ENCODE peak calls at places on chromosomes 3 and 15, in six cellular contexts. G is H9; Q is uterus; H is heart left ventricle; S is IMR-90; O is CD8-positive, alpha-beta T cell. J is an unnamed sample.

GRCh38 chr3:139909836-139910235 is 25.1 kb upstream of the CLSTN2 start:
- DNase-seq in G (no peak), Q (no peak), H (no peak), S (no peak), O (no peak), J (no peak)

GRCh38 chr3:50194128-50194902 is 2.9 kb downstream of the GNAT1 start:
- DNase-seq in G (peak), Q (peak), H (peak), S (peak), O (peak), J (peak)

GRCh38 chr15:73338058-73338457 is 30.7 kb downstream of the HCN4 start:
- DNase-seq in G (no peak), Q (no peak), H (no peak), S (no peak), O (no peak), J (no peak)

GRCh38 chr3:168870892-168871291 is 775.2 kb upstream of the GOLIM4 start:
- DNase-seq in G (no peak), Q (no peak), H (no peak), S (no peak), O (no peak), J (no peak)

GRCh38 chr3:173502983-173503568 is 105.5 kb downstream of the NLGN1 start:
- DNase-seq in G (no peak), Q (no peak), H (peak), S (peak), O (no peak), J (no peak)

GRCh38 chr3:65285956-65286355 is 598.2 kb upstream of the ADAMTS9 start:
- DNase-seq in G (no peak), Q (no peak), H (no peak), S (no peak), O (no peak), J (no peak)

GRCh38 chr3:128548011-128548410 is 55.0 kb upstream of the GATA2 start:
- DNase-seq in G (no peak), Q (no peak), H (no peak), S (no peak), O (no peak), J (no peak)

GRCh38 chr3:158381274-158381868 is 189.6 kb upstream of the MLF1 start:
- DNase-seq in G (no peak), Q (no peak), H (no peak), S (peak), O (no peak), J (no peak)

GRCh38 chr15:83105450-83105849 is 2.0 kb upstream of the TM6SF1 start:
- DNase-seq in G (no peak), Q (no peak), H (no peak), S (no peak), O (no peak), J (no peak)

GRCh38 chr15:32861741-32862140 is 143.9 kb downstream of the GREM1 start:
- DNase-seq in G (peak), Q (peak), H (no peak), S (peak), O (no peak), J (no peak)

GRCh38 chr3:170835346-170835745 is 34.6 kb downstream of the RPL22L1 start:
- DNase-seq in G (no peak), Q (no peak), H (no peak), S (no peak), O (no peak), J (no peak)

GRCh38 chr3:153835540-153835939 is 285.6 kb upstream of the ARHGEF26 start:
- DNase-seq in G (peak), Q (no peak), H (no peak), S (no peak), O (no peak), J (no peak)

GRCh38 chr3:46124216-46125143 is 83.6 kb downstream of the CCR1 start:
- DNase-seq in G (no peak), Q (peak), H (no peak), S (peak), O (no peak), J (no peak)

GRCh38 chr3:72836923-72837322 is 11.3 kb downstream of the SHQ1 start:
- DNase-seq in G (no peak), Q (peak), H (peak), S (no peak), O (no peak), J (no peak)

GRCh38 chr3:31503456-31503855 is 29.3 kb upstream of the STT3B start:
- DNase-seq in G (no peak), Q (no peak), H (no peak), S (no peak), O (no peak), J (no peak)

GRCh38 chr15:52004806-52005205 is 14.2 kb upstream of the MAPK6 start:
- DNase-seq in G (no peak), Q (no peak), H (no peak), S (no peak), O (no peak), J (no peak)

GRCh38 chr3:178665747-178666146 is 129.5 kb downstream of the KCNMB2 start:
- DNase-seq in G (no peak), Q (no peak), H (peak), S (no peak), O (no peak), J (no peak)

GRCh38 chr15:55221090-55222011 is 24.6 kb upstream of the RSL24D1 start:
- DNase-seq in G (no peak), Q (no peak), H (no peak), S (peak), O (no peak), J (no peak)

GRCh38 chr3:168220609-168221008 is 124.9 kb upstream of the GOLIM4 start:
- DNase-seq in G (no peak), Q (no peak), H (no peak), S (no peak), O (no peak), J (no peak)

GRCh38 chr3:106255870-106256248 is 387.0 kb upstream of the CBLB start:
- DNase-seq in G (no peak), Q (no peak), H (no peak), S (no peak), O (no peak), J (no peak)

GRCh38 chr15:94417464-94418293 is 186.3 kb downstream of the MCTP2 start:
- DNase-seq in G (no peak), Q (no peak), H (no peak), S (no peak), O (no peak), J (no peak)

GRCh38 chr3:12966847-12967750 is 106.1 kb downstream of the IQSEC1 start:
- DNase-seq in G (peak), Q (no peak), H (no peak), S (peak), O (no peak), J (peak)

GRCh38 chr15:86892774-86893449 is 813.2 kb downstream of the AGBL1 start:
- DNase-seq in G (no peak), Q (no peak), H (no peak), S (no peak), O (no peak), J (no peak)

GRCh38 chr3:43768594-43768993 is 77.9 kb downstream of the ABHD5 start:
- DNase-seq in G (no peak), Q (no peak), H (peak), S (peak), O (no peak), J (no peak)

GRCh38 chr15:101070502-101071273 is 151.5 kb downstream of the LRRK1 start:
- DNase-seq in G (no peak), Q (no peak), H (no peak), S (peak), O (no peak), J (no peak)

GRCh38 chr15:26438316-26438715 is 334.6 kb downstream of the GABRB3 start:
- DNase-seq in G (no peak), Q (no peak), H (no peak), S (no peak), O (no peak), J (no peak)

GRCh38 chr15:42602501-42602900 is 27.1 kb downstream of the STARD9 start:
- DNase-seq in G (no peak), Q (no peak), H (no peak), S (no peak), O (no peak), J (no peak)

GRCh38 chr3:60076307-60076706 is 1026.5 kb upstream of the CFAP20DC start:
- DNase-seq in G (no peak), Q (no peak), H (no peak), S (no peak), O (no peak), J (no peak)

GRCh38 chr15:101101676-101102075 is 150.2 kb downstream of the CHSY1 start:
- DNase-seq in G (no peak), Q (no peak), H (no peak), S (no peak), O (no peak), J (no peak)

GRCh38 chr3:22537560-22537959 is 665.6 kb upstream of the UBE2E2 start:
- DNase-seq in G (no peak), Q (no peak), H (no peak), S (no peak), O (no peak), J (no peak)

GRCh38 chr3:23888617-23889228 is 28.1 kb downstream of the NKIRAS1 start:
- DNase-seq in G (no peak), Q (no peak), H (no peak), S (peak), O (no peak), J (no peak)
- TF ChIP-seq CTCF in G (peak), Q (peak), H (peak), S (peak), O (peak), J (peak)

GRCh38 chr3:193794002-193794835 is 201.2 kb downstream of the OPA1 start:
- DNase-seq in G (no peak), Q (no peak), H (no peak), S (no peak), O (no peak), J (no peak)
- TF ChIP-seq CTCF in G (no peak), Q (no peak), H (no peak), S (no peak), O (no peak), J (no peak)

GRCh38 chr3:45081506-45081905 is 55.4 kb downstream of the CLEC3B start:
- DNase-seq in G (no peak), Q (no peak), H (no peak), S (no peak), O (no peak), J (no peak)

GRCh38 chr3:45080824-45081223 is 54.7 kb downstream of the CLEC3B start:
- DNase-seq in G (no peak), Q (no peak), H (no peak), S (no peak), O (no peak), J (no peak)

GRCh38 chr3:45079715-45080114 is 53.6 kb downstream of the CLEC3B start:
- DNase-seq in G (no peak), Q (no peak), H (no peak), S (no peak), O (no peak), J (no peak)

GRCh38 chr3:45075821-45076625 is 49.9 kb downstream of the CLEC3B start:
- DNase-seq in G (no peak), Q (no peak), H (no peak), S (no peak), O (no peak), J (no peak)

DNA sequence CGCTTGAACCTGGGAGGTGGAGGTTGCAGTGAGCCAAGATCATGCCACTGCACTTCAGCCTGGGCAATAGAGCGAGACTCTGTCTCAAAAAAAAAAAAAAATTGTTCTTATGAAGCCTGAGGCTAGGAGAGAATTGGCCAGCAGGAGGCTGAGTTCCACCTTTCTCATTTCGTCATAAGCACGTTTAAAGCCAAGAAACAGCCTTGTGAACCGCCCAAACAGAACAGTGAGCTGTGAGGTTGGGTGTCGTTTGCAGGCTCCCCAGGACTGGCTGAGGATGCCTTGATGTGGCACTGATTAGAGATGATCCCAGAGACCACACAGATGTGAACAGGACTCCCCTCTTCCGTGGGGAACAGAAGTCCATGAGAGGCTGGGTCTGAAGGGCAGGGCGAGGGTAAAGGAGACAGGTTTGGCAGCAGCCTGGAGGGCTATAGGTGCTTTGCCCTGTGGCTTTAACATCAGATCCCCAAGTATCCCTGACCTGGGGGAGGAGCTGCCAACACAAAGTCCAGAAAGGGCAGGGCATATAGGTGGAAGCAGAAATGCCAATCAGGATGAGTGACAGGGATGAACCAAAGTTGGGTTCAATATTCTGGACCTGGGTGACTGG is 52.9 kb downstream of the CLEC3B start:
- DNase-seq in G (no peak), Q (no peak), H (no peak), S (peak), O (no peak), J (no peak)
- TF ChIP-seq CTCF in G (peak), Q (peak), H (no peak), S (peak), O (no peak), J (peak)

GRCh38 chr3:53320697-53321096 is 26.6 kb downstream of the DCP1A start:
- DNase-seq in G (no peak), Q (no peak), H (peak), S (peak), O (no peak), J (no peak)
- TF ChIP-seq CTCF in G (no peak), Q (no peak), H (peak), S (no peak), O (no peak), J (no peak)

DNA sequence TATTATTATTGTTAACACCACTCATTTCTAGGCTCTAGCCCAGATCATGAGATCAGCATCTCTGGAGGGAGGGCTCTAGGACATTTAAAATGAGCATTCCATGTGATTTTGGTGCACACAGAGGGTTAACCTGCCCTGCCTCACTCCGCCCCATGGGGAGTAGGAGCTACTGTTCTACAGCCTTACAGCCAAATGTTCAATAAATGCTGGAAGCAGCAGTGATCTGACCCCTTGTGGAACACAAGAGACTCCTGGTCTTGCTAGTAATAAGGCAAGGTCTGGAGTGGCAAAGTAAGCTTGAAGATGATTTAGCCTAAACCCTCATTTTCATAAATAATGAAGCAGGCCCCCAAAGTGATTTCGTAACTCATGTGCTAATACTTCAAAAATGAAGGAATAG is 166.4 kb upstream of the EOMES start:
- DNase-seq in G (no peak), Q (no peak), H (no peak), S (peak), O (no peak), J (no peak)
- TF ChIP-seq CTCF in G (peak), Q (no peak), H (no peak), S (no peak), O (no peak), J (no peak)

GRCh38 chr3:135267487-135267886 is 472.4 kb downstream of the EPHB1 start:
- DNase-seq in G (no peak), Q (no peak), H (no peak), S (no peak), O (no peak), J (no peak)

GRCh38 chr3:135271562-135272290 is 476.7 kb downstream of the EPHB1 start:
- DNase-seq in G (no peak), Q (no peak), H (no peak), S (no peak), O (no peak), J (no peak)
- TF ChIP-seq CTCF in G (no peak), Q (no peak), H (no peak), S (no peak), O (no peak), J (no peak)